ENCODE peak calls at places on chromosomes 12 and 14, in six cellular contexts. J is MM.1S, L is HCT116, D is neural progenitor cell, E is SK-N-SH, K is PC-3. A is an unnamed sample. For H3K4me1, the result is how much of the 10 kb centered on the place peaks cover.

GRCh38 chr14:26775765-26776577 is 178.1 kb upstream of the NOVA1 start:
- DNase-seq in L (no peak), D (no peak), K (peak), E (no peak), J (no peak), A (peak)

GRCh38 chr14:87179936-87180335 is 813.0 kb downstream of the GALC start:
- DNase-seq in D (no peak), E (no peak), K (no peak), J (no peak), L (no peak), A (no peak)

GRCh38 chr14:29607129-29607528 is 320.5 kb downstream of the PRKD1 start:
- DNase-seq in K (no peak), L (no peak), E (no peak), D (no peak), J (no peak), A (no peak)

GRCh38 chr12:102468261-102468940 is 12.0 kb downstream of the IGF1 start:
- DNase-seq in K (no peak), J (no peak), L (no peak), E (no peak), D (no peak), A (no peak)

GRCh38 chr12:29741342-29742241 is 42.1 kb downstream of the TMTC1 start:
- DNase-seq in K (no peak), L (no peak), E (no peak), D (no peak), J (no peak), A (peak)

GRCh38 chr12:56375598-56376434 is 13.2 kb upstream of the APOF start:
- DNase-seq in D (no peak), J (peak), L (no peak), K (no peak), E (no peak), A (no peak)

GRCh38 chr14:21528381-21529348 is 2.5 kb upstream of the SALL2 start:
- DNase-seq in J (no peak), E (no peak), D (no peak), L (no peak), K (peak), A (no peak)

GRCh38 chr14:102776761-102777710 is at the start of gene TRAF3:
- DNase-seq in J (peak), K (peak), E (peak), D (peak), L (no peak), A (peak)

GRCh38 chr14:100222219-100223093 is 16.5 kb upstream of the YY1 start:
- DNase-seq in K (no peak), J (no peak), L (no peak), E (no peak), D (peak), A (no peak)

GRCh38 chr12:68446896-68447806 is 115.0 kb upstream of the MDM1 start:
- DNase-seq in E (no peak), J (peak), L (no peak), D (peak), K (no peak), A (peak)

GRCh38 chr12:77433799-77434198 is 368.4 kb upstream of the E2F7 start:
- DNase-seq in K (no peak), L (no peak), D (no peak), J (no peak), E (no peak), A (peak)

GRCh38 chr12:27032679-27033078 is 10.3 kb downstream of the MED21 start:
- DNase-seq in D (no peak), L (no peak), E (no peak), K (no peak), J (no peak), A (no peak)

GRCh38 chr12:3667485-3667884 is 85.4 kb downstream of the CRACR2A start:
- DNase-seq in K (no peak), D (peak), L (no peak), E (no peak), J (no peak), A (no peak)

GRCh38 chr12:64663019-64663418 is 52.7 kb downstream of the RASSF3 start:
- DNase-seq in K (no peak), L (no peak), J (no peak), E (no peak), D (no peak), A (no peak)

GRCh38 chr12:78584695-78585094 is 279.9 kb upstream of the SYT1 start:
- DNase-seq in D (peak), L (peak), K (peak), E (no peak), J (peak), A (peak)

GRCh38 chr12:67885370-67886169 is 103.7 kb upstream of the IFNG-AS1 start:
- DNase-seq in D (no peak), K (no peak), L (no peak), E (no peak), J (no peak), A (peak)

GRCh38 chr14:56219666-56220413 is 101.6 kb downstream of the PELI2 start:
- DNase-seq in K (no peak), D (no peak), J (no peak), E (no peak), L (no peak), A (peak)

GRCh38 chr12:30970559-30971202 is 44.1 kb downstream of the TSPAN11 start:
- DNase-seq in L (no peak), K (peak), D (no peak), J (no peak), E (peak), A (no peak)

GRCh38 chr14:94143239-94143638 is 13.8 kb upstream of the IFI27L2 start:
- DNase-seq in L (peak), K (peak), J (no peak), D (peak), E (no peak), A (no peak)

GRCh38 chr14:94142836-94143235 is 13.4 kb upstream of the IFI27L2 start:
- DNase-seq in J (no peak), L (no peak), E (no peak), K (no peak), D (no peak), A (no peak)

GRCh38 chr14:94145902-94146527 is 16.6 kb upstream of the IFI27L2 start:
- DNase-seq in J (no peak), K (no peak), D (no peak), L (no peak), E (no peak), A (no peak)

GRCh38 chr14:94143711-94144110 is 14.3 kb upstream of the IFI27L2 start:
- DNase-seq in J (no peak), K (no peak), L (no peak), E (no peak), D (no peak), A (no peak)

GRCh38 chr14:94144765-94145164 is 15.4 kb upstream of the IFI27L2 start:
- DNase-seq in K (no peak), L (peak), E (no peak), J (no peak), D (peak), A (no peak)
- H3K4me1 ChIP-seq in K (under half), L (under half), E (under half), J (under half), D (under half), A (under half)

GRCh38 chr12:82555699-82556098 is 131.0 kb upstream of the TMTC2 start:
- DNase-seq in K (peak), J (no peak), E (peak), D (no peak), L (no peak), A (peak)
- TF ChIP-seq EZH2phosphoT487 in K (no peak), J (no peak), E (no peak), D (no peak), L (no peak), A (no peak)

DNA sequence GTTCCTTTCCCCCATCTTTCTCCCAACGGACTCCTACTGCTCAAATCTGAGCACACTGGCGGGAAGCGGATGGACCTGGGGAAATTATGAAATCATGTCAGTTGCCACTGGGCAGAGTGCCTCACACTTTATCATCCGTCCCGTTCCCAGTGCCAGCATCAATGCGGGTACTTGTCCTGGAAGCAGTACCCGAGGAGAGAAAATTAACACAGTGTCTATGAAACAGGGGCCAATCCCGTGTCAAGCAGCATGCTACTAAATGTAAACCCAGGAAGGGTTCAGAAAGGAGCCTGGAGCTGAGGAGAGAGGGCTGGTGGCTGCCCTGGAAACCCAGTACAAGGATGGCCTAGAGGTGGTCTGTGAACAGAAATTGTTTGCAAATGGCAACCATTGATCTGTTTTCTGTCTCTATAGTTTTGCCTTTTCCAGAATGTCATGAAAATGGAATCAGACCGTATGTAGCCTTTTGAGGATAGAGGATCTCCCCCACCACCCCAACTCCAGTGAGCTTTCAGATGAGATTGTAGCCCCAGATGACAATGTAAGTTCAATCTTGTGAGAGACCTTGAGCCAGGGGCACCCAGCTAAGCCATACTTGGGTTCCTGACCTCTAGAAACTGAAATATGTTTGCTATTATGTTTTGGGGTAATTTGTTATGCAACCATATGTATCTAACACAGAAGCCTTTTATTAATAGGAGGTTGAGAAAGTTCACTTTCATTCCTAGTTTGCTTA is 948 bp upstream of the CDKL1 start:
- DNase-seq in D (peak), E (peak), K (peak), J (no peak), L (no peak), A (peak)
- H3K9ac ChIP-seq in D (no peak), E (peak), K (peak), J (no peak), L (peak), A (peak)

GRCh38 chr14:64689292-64689691 is 14.9 kb upstream of the PLEKHG3 start:
- DNase-seq in E (no peak), L (no peak), D (no peak), K (no peak), J (no peak), A (no peak)

GRCh38 chr14:64695071-64695470 is 9.2 kb upstream of the PLEKHG3 start:
- DNase-seq in E (no peak), L (no peak), J (no peak), K (peak), D (no peak), A (no peak)

GRCh38 chr14:64692189-64692588 is 12.0 kb upstream of the PLEKHG3 start:
- DNase-seq in D (no peak), K (no peak), J (no peak), E (no peak), L (no peak), A (no peak)

GRCh38 chr14:64693766-64694165 is 10.5 kb upstream of the PLEKHG3 start:
- DNase-seq in J (no peak), E (no peak), D (no peak), L (no peak), K (no peak), A (no peak)

GRCh38 chr14:64692597-64693350 is 11.4 kb upstream of the PLEKHG3 start:
- DNase-seq in D (no peak), E (no peak), K (peak), L (no peak), J (no peak), A (peak)
- H3K4me1 ChIP-seq in D (under half), E (under half), K (under half), L (under half), J (under half), A (under half)

GRCh38 chr14:101404426-101405170 is 156.7 kb upstream of the DIO3 start:
- DNase-seq in L (no peak), E (peak), J (no peak), K (no peak), D (no peak), A (no peak)

GRCh38 chr14:101405931-101406330 is 155.4 kb upstream of the DIO3 start:
- DNase-seq in E (no peak), J (no peak), K (no peak), D (no peak), L (no peak), A (no peak)

GRCh38 chr14:101406921-101407320 is 154.4 kb upstream of the DIO3 start:
- DNase-seq in D (no peak), J (no peak), L (no peak), E (no peak), K (no peak), A (no peak)

GRCh38 chr14:101407328-101407727 is 154.0 kb upstream of the DIO3 start:
- DNase-seq in E (no peak), K (no peak), D (no peak), L (no peak), J (no peak), A (no peak)

DNA sequence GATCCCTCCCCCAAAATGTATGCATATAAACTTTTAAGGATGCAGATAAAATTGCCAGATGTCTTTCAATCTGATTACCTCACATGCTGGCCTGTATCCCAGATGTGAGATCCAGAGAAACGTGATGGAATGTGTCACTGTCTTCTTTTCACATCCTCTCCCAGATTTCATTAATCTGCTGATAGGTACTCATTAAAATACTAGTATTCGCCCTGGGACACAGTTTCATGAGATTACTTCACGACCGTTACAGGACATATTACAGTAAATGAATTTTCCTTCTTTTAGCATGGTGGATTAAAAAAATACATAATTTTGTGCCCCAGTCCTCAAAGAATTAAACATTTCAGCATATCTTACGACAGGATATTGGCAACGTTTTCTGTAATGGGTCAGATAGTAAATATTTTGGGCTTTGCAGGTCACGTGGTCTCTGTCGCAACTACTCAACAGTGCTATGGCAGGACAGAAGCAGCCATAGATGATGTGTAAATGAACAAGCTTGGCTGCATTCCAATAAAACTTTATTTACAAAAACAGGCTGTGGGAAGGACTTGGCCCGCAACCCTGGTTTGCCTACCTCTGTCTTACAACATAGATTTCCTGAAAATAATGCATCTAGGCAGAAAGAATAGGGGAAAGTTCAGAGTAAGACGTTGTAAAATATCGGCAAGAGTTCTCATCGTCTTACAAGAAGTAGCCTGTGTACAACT is 156.0 kb upstream of the DIO3 start:
- DNase-seq in E (peak), J (no peak), K (peak), D (no peak), L (no peak), A (peak)
- TF ChIP-seq EZH2phosphoT487 in E (no peak), J (no peak), K (no peak), D (no peak), L (no peak), A (no peak)

GRCh38 chr12:48029401-48029770 is 25.1 kb upstream of the COL2A1 start:
- DNase-seq in K (no peak), E (no peak), L (no peak), J (no peak), D (no peak), A (no peak)
- H3K9ac ChIP-seq in K (no peak), E (no peak), L (no peak), J (no peak), D (no peak), A (no peak)